ENCODE peak calls at places on chromosomes 2 and 18, in ten cellular contexts. B is AG04450, C is left ventricle myocardium inferior, N is upper lobe of right lung, O is astrocyte of the cerebellum, S is psoas muscle, H is tibial nerve, L is fibroblast of lung, Y is neural progenitor cell, M is uterus. F is an unnamed sample.

GRCh38 chr2:4882421-4882820 is 809.8 kb upstream of the SOX11 start:
- DNase-seq in B (no peak), C (no peak), N (no peak), O (no peak), S (no peak), H (no peak), L (no peak), Y (no peak), M (no peak), F (no peak)

GRCh38 chr2:152166633-152167032 is 8.9 kb downstream of the STAM2 start:
- DNase-seq in B (no peak), C (no peak), N (no peak), O (no peak), S (no peak), H (no peak), L (peak), Y (no peak), M (no peak), F (peak)

GRCh38 chr2:199458017-199458805 is 472 bp upstream of the SATB2 start:
- DNase-seq in B (no peak), C (peak), N (peak), O (no peak), S (no peak), H (no peak), L (peak), Y (peak), M (no peak), F (no peak)

GRCh38 chr18:35641916-35642315 is 60.4 kb downstream of the GALNT1 start:
- DNase-seq in B (no peak), C (no peak), N (no peak), O (no peak), S (no peak), H (no peak), L (peak), Y (no peak), M (no peak), F (peak)

GRCh38 chr18:47749195-47749973 is 181.1 kb downstream of the SMAD2 start:
- DNase-seq in B (no peak), C (peak), N (peak), O (no peak), S (peak), H (peak), L (peak), Y (peak), M (peak), F (peak)

GRCh38 chr2:159249955-159250723 is 36.4 kb downstream of the WDSUB1 start:
- DNase-seq in B (no peak), C (no peak), N (no peak), O (no peak), S (peak), H (no peak), L (peak), Y (no peak), M (peak), F (peak)

GRCh38 chr2:112187046-112187715 is 49.0 kb downstream of the FBLN7 start:
- DNase-seq in B (no peak), C (no peak), N (no peak), O (no peak), S (no peak), H (no peak), L (no peak), Y (no peak), M (no peak), F (no peak)

GRCh38 chr18:34837769-34838194 is 127.7 kb downstream of the DTNA start:
- DNase-seq in B (no peak), C (no peak), N (no peak), O (no peak), S (no peak), H (no peak), L (peak), Y (no peak), M (peak), F (peak)

GRCh38 chr2:204026294-204026693 is 89.7 kb downstream of the ICOS start:
- DNase-seq in B (no peak), C (no peak), N (no peak), O (no peak), S (no peak), H (no peak), L (no peak), Y (no peak), M (no peak), F (no peak)

GRCh38 chr2:127674241-127675209 is 805 bp downstream of the LIMS2 start:
- DNase-seq in B (no peak), C (peak), N (no peak), O (no peak), S (peak), H (no peak), L (no peak), Y (peak), M (peak), F (no peak)

GRCh38 chr2:120536141-120536540 is 190.2 kb downstream of the INHBB start:
- DNase-seq in B (no peak), C (peak), N (no peak), O (no peak), S (no peak), H (no peak), L (no peak), Y (no peak), M (no peak), F (no peak)

GRCh38 chr2:119426801-119427395 is 4.8 kb upstream of the TMEM37 start:
- DNase-seq in B (no peak), C (no peak), N (peak), O (no peak), S (no peak), H (peak), L (peak), Y (no peak), M (peak), F (peak)

GRCh38 chr2:213317929-213318328 is 33.7 kb downstream of the SPAG16 start:
- DNase-seq in B (peak), C (no peak), N (no peak), O (peak), S (no peak), H (no peak), L (peak), Y (no peak), M (no peak), F (peak)

GRCh38 chr2:52429740-52430139 is 1337.9 kb upstream of the CHAC2 start:
- DNase-seq in B (no peak), C (no peak), N (no peak), O (no peak), S (no peak), H (no peak), L (peak), Y (no peak), M (no peak), F (peak)

GRCh38 chr2:218896501-218897393 is 16.1 kb downstream of the WNT10A start:
- DNase-seq in B (no peak), C (no peak), N (no peak), O (no peak), S (no peak), H (no peak), L (no peak), Y (peak), M (no peak), F (no peak)

GRCh38 chr2:79447462-79447861 is 65.4 kb upstream of the CTNNA2 start:
- DNase-seq in B (no peak), C (no peak), N (no peak), O (no peak), S (no peak), H (no peak), L (no peak), Y (no peak), M (no peak), F (no peak)

GRCh38 chr2:65957886-65958285 is 477.0 kb upstream of the MEIS1 start:
- DNase-seq in B (no peak), C (no peak), N (no peak), O (no peak), S (no peak), H (no peak), L (no peak), Y (peak), M (no peak), F (no peak)

GRCh38 chr2:221370942-221371221 is 201.2 kb downstream of the EPHA4 start:
- DNase-seq in B (no peak), C (no peak), N (no peak), O (no peak), S (no peak), H (no peak), L (peak), Y (no peak), M (no peak), F (no peak)

GRCh38 chr2:219736196-219736595 is 108.8 kb downstream of the SLC4A3 start:
- DNase-seq in B (peak), C (no peak), N (no peak), O (peak), S (no peak), H (no peak), L (peak), Y (peak), M (no peak), F (peak)

GRCh38 chr2:203559640-203560039 is 24.5 kb upstream of the RAPH1 start:
- DNase-seq in B (no peak), C (no peak), N (no peak), O (no peak), S (no peak), H (no peak), L (no peak), Y (no peak), M (no peak), F (no peak)

GRCh38 chr2:43405829-43406228 is 179.4 kb upstream of the ZFP36L2 start:
- DNase-seq in B (no peak), C (no peak), N (no peak), O (no peak), S (no peak), H (no peak), L (peak), Y (no peak), M (no peak), F (no peak)

GRCh38 chr2:10954856-10955818 is 43.4 kb downstream of the KCNF1 start:
- DNase-seq in B (no peak), C (no peak), N (no peak), O (no peak), S (no peak), H (no peak), L (no peak), Y (no peak), M (no peak), F (no peak)

GRCh38 chr2:195570329-195570728 is 86.7 kb upstream of the SLC39A10 start:
- DNase-seq in B (no peak), C (no peak), N (no peak), O (no peak), S (no peak), H (no peak), L (no peak), Y (no peak), M (no peak), F (no peak)

GRCh38 chr2:185645529-185645928 is 93.1 kb upstream of the FSIP2 start:
- DNase-seq in B (no peak), C (no peak), N (no peak), O (no peak), S (no peak), H (no peak), L (no peak), Y (no peak), M (no peak), F (no peak)

GRCh38 chr2:42602218-42602936 is 33.9 kb downstream of the MTA3 start:
- DNase-seq in B (no peak), C (no peak), N (no peak), O (no peak), S (no peak), H (no peak), L (no peak), Y (no peak), M (no peak), F (no peak)

GRCh38 chr2:72998234-72998651 is 73.3 kb downstream of the SFXN5 start:
- DNase-seq in B (no peak), C (no peak), N (no peak), O (no peak), S (no peak), H (no peak), L (no peak), Y (no peak), M (no peak), F (no peak)

GRCh38 chr2:156883828-156884615 is 373.5 kb upstream of the GALNT5 start:
- DNase-seq in B (no peak), C (no peak), N (no peak), O (no peak), S (no peak), H (no peak), L (peak), Y (no peak), M (no peak), F (no peak)

GRCh38 chr2:7044253-7045250 is 127.3 kb downstream of the RNF144A start:
- DNase-seq in B (peak), C (peak), N (peak), O (peak), S (peak), H (peak), L (peak), Y (peak), M (peak), F (peak)

GRCh38 chr18:79490593-79491551 is 95.1 kb downstream of the NFATC1 start:
- DNase-seq in B (no peak), C (peak), N (peak), O (no peak), S (peak), H (no peak), L (no peak), Y (no peak), M (no peak), F (no peak)

GRCh38 chr2:238466242-238466598 is 39.5 kb downstream of the ASB1 start:
- DNase-seq in B (no peak), C (no peak), N (no peak), O (no peak), S (no peak), H (no peak), L (no peak), Y (no peak), M (no peak), F (no peak)

GRCh38 chr2:28420717-28421116 is 28.1 kb downstream of the FOSL2 start:
- DNase-seq in B (no peak), C (no peak), N (no peak), O (no peak), S (no peak), H (no peak), L (no peak), Y (no peak), M (no peak), F (no peak)

GRCh38 chr2:99653433-99653832 is 163.6 kb upstream of the REV1 start:
- DNase-seq in B (no peak), C (no peak), N (no peak), O (no peak), S (no peak), H (no peak), L (no peak), Y (no peak), M (no peak), F (no peak)

GRCh38 chr2:10052216-10052615 is 8.9 kb downstream of the KLF11 start:
- DNase-seq in B (no peak), C (no peak), N (no peak), O (no peak), S (no peak), H (no peak), L (no peak), Y (no peak), M (no peak), F (no peak)

GRCh38 chr2:88180594-88181240 is 10.6 kb downstream of the THNSL2 start:
- DNase-seq in B (no peak), C (no peak), N (no peak), O (no peak), S (no peak), H (no peak), L (no peak), Y (no peak), M (no peak), F (no peak)

GRCh38 chr2:71822463-71822862 is 325.2 kb downstream of the CYP26B1 start:
- DNase-seq in B (no peak), C (no peak), N (no peak), O (no peak), S (no peak), H (no peak), L (no peak), Y (no peak), M (no peak), F (no peak)

GRCh38 chr2:172196768-172197322 is 94.1 kb upstream of the DLX2 start:
- DNase-seq in B (no peak), C (no peak), N (peak), O (no peak), S (no peak), H (no peak), L (peak), Y (no peak), M (no peak), F (peak)

GRCh38 chr2:172204309-172204708 is 101.6 kb upstream of the DLX2 start:
- DNase-seq in B (no peak), C (no peak), N (no peak), O (no peak), S (no peak), H (no peak), L (peak), Y (no peak), M (no peak), F (peak)

GRCh38 chr2:172198361-172198760 is 95.7 kb upstream of the DLX2 start:
- DNase-seq in B (no peak), C (no peak), N (no peak), O (no peak), S (no peak), H (no peak), L (no peak), Y (no peak), M (no peak), F (no peak)

GRCh38 chr2:172198908-172199307 is 96.2 kb upstream of the DLX2 start:
- DNase-seq in B (no peak), C (no peak), N (no peak), O (no peak), S (no peak), H (no peak), L (no peak), Y (no peak), M (no peak), F (no peak)

GRCh38 chr2:172200495-172201085 is 97.9 kb upstream of the DLX2 start:
- DNase-seq in B (no peak), C (no peak), N (no peak), O (no peak), S (no peak), H (no peak), L (peak), Y (peak), M (no peak), F (peak)
- TF ChIP-seq CTCF in B (peak), C (peak), N (peak), O (peak), S (peak), H (no peak), L (peak), Y (peak), M (peak), F (peak)

GRCh38 chr18:21243041-21243431 is 1.0 kb downstream of the GREB1L start:
- DNase-seq in B (no peak), C (no peak), N (no peak), O (no peak), S (no peak), H (no peak), L (peak), Y (peak), M (no peak), F (peak)
- H3K4me3 ChIP-seq in B (no peak), C (peak), N (peak), O (peak), S (peak), H (peak), L (no peak), Y (peak), M (peak), F (peak)

DNA sequence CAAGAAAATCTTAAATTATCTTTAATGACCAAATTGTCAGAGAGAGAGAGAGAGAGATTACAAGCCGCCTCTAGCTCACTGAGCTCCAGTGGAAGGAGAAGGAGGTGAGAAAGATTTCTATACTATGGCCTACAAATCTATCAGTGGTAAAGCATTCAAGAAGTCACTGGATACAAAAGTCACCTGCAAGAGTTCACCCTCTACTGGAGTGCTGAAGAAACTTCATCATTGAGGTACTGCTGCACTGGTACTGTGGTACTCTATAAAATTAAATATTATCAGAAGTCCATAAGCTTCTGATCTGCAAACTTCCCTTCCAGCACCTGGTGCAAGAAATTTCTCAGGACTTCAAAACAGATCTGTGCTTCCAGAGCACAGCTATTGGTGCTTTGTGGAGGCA is 48.3 kb upstream of the AGPS start:
- DNase-seq in B (no peak), C (no peak), N (no peak), O (no peak), S (no peak), H (no peak), L (no peak), Y (no peak), M (no peak), F (no peak)
- TF ChIP-seq CTCF in B (no peak), C (no peak), N (no peak), O (no peak), S (no peak), H (no peak), L (no peak), Y (no peak), M (no peak), F (no peak)

GRCh38 chr18:74146756-74147155 is 878 bp downstream of the FBXO15 start:
- DNase-seq in B (peak), C (no peak), N (no peak), O (no peak), S (no peak), H (no peak), L (peak), Y (no peak), M (no peak), F (peak)
- H3K4me3 ChIP-seq in B (peak), C (peak), N (peak), O (peak), S (peak), H (no peak), L (peak), Y (peak), M (no peak), F (no peak)

GRCh38 chr2:205957452-205958154 is 128.4 kb downstream of the INO80D start:
- DNase-seq in B (no peak), C (no peak), N (no peak), O (no peak), S (no peak), H (no peak), L (no peak), Y (no peak), M (no peak), F (no peak)
- TF ChIP-seq CTCF in B (no peak), C (no peak), N (no peak), O (no peak), S (no peak), H (no peak), L (no peak), Y (no peak), M (no peak), F (no peak)

DNA sequence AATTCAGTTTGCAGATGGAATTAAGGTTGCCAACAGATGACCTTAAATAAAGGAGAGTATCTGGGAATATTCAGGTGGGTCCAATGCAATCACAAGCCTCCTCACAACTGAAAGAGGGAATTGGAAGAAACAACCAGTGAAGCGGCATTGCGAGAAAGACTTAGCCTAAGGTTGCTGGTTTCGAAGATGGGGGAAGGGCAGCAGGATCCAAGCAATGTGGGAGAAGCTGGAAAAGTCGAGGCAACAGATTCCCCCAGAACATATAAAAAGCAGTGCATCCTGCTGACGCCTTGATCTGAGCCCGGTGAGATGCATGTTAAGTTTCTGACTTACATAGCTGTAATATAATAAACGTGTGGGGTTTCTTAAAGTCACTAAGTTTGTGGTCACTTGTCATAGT is 162.5 kb downstream of the NDUFA10 start:
- DNase-seq in B (no peak), C (no peak), N (no peak), O (no peak), S (no peak), H (no peak), L (no peak), Y (no peak), M (no peak), F (no peak)
- H3K4me3 ChIP-seq in B (no peak), C (no peak), N (no peak), O (no peak), S (no peak), H (no peak), L (no peak), Y (no peak), M (no peak), F (no peak)

GRCh38 chr18:51151568-51152511 is 45.6 kb downstream of the MEX3C start:
- DNase-seq in B (no peak), C (no peak), N (no peak), O (no peak), S (no peak), H (no peak), L (no peak), Y (no peak), M (no peak), F (no peak)
- TF ChIP-seq CTCF in B (no peak), C (no peak), N (no peak), O (no peak), S (no peak), H (no peak), L (no peak), Y (no peak), M (no peak), F (no peak)

DNA sequence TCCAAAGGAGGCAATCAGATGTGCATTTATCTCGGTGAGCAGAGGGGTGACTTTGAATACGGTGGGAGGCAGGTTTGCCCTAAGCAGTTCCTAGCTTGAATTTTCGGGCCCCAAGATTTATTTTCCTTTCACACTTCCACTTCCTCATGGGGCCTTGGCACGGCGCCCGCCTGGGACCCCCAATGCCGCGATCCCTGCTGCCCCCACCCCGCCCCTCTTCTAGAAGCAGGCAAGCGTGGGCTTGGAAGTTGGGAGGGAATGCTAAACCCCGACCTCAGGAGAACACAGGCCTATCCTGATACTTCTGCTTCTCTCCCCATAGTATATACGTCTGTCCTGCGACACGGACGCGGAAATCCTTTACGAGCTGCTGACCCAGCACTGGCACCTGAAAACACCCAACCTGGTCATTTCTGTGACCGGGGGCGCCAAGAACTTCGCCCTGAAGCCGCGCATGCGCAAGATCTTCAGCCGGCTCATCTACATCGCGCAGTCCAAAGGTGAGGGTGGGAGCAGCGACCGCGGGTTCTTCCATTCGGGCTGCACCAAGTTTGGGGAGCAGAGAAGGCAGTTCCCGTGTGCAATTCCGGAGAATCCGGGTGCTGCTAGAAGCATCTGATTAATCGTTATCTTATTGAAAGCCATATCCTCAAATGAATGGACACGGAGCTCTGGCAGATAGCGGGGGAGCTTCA is 21.6 kb downstream of the TRPM8 start:
- DNase-seq in B (no peak), C (no peak), N (no peak), O (no peak), S (no peak), H (no peak), L (no peak), Y (no peak), M (no peak), F (no peak)
- H3K4me3 ChIP-seq in B (peak), C (peak), N (no peak), O (peak), S (no peak), H (no peak), L (no peak), Y (no peak), M (no peak), F (no peak)

GRCh38 chr18:51448949-51449348 is 251.5 kb upstream of the MEX3C start:
- DNase-seq in B (no peak), C (no peak), N (no peak), O (no peak), S (no peak), H (no peak), L (no peak), Y (no peak), M (no peak), F (peak)
- TF ChIP-seq CTCF in B (no peak), C (no peak), N (no peak), O (no peak), S (no peak), H (no peak), L (no peak), Y (no peak), M (no peak), F (no peak)

F was measured in cardiac fibroblast.